ENCODE peak calls at places on chromosomes 16 and 17, in four cellular contexts. H is mucosa of descending colon, G is heart right ventricle, C is tibial nerve. Y is an unnamed sample.

GRCh38 chr16:56356276-56357241 is 68.8 kb downstream of the AMFR start:
- DNase-seq in H (peak; percentile 80), G (peak; percentile 82), C (peak; percentile 67), Y (peak; percentile 37)

GRCh38 chr16:75942351-75942750 is 216.1 kb upstream of the CPHXL start:
- DNase-seq in H (no peak), G (no peak), C (no peak), Y (no peak)

GRCh38 chr16:75660726-75661302 is 13.2 kb downstream of the TERF2IP start:
- DNase-seq in H (no peak), G (no peak), C (no peak), Y (no peak)

GRCh38 chr16:86510465-86511261 is at the start of gene FOXF1:
- DNase-seq in H (no peak), G (peak; percentile 35), C (no peak), Y (no peak)

GRCh38 chr17:72687941-72688340 is 404.5 kb downstream of the SLC39A11 start:
- DNase-seq in H (no peak), G (no peak), C (no peak), Y (no peak)

GRCh38 chr17:57957120-57957850 is 2.1 kb upstream of the CUEDC1 start:
- DNase-seq in H (no peak), G (no peak), C (no peak), Y (no peak)

GRCh38 chr17:68705331-68706166 is 104.4 kb upstream of the FAM20A start:
- DNase-seq in H (no peak), G (no peak), C (no peak), Y (peak; percentile 94)

GRCh38 chr17:72535779-72536178 is 415.0 kb downstream of the SOX9 start:
- DNase-seq in H (no peak), G (no peak), C (no peak), Y (no peak)

GRCh38 chr17:47716381-47716780 is 16.7 kb upstream of the TBX21 start:
- DNase-seq in H (no peak), G (no peak), C (no peak), Y (no peak)

GRCh38 chr17:47718634-47719405 is 14.2 kb upstream of the TBX21 start:
- DNase-seq in H (no peak), G (no peak), C (no peak), Y (no peak)

GRCh38 chr17:47715669-47716325 is 17.2 kb upstream of the TBX21 start:
- DNase-seq in H (no peak), G (no peak), C (no peak), Y (no peak)

GRCh38 chr17:47717845-47718621 is 15.0 kb upstream of the TBX21 start:
- DNase-seq in H (no peak), G (no peak), C (no peak), Y (no peak)

GRCh38 chr17:47717261-47717697 is 15.8 kb upstream of the TBX21 start:
- DNase-seq in H (no peak), G (no peak), C (no peak), Y (no peak)
- TF ChIP-seq CTCF in H (no peak), G (peak; percentile 32), C (no peak), Y (peak; percentile 34)

GRCh38 chr17:1107777-1108559 is 71.8 kb downstream of the ABR start:
- DNase-seq in H (peak; percentile 77), G (peak; percentile 62), C (no peak), Y (no peak)

GRCh38 chr17:1109606-1110523 is 69.9 kb downstream of the ABR start:
- DNase-seq in H (peak; percentile 91), G (peak; percentile 70), C (no peak), Y (no peak)

GRCh38 chr17:1108560-1108809 is 71.3 kb downstream of the ABR start:
- DNase-seq in H (no peak), G (no peak), C (no peak), Y (no peak)

GRCh38 chr17:1108810-1109605 is 70.8 kb downstream of the ABR start:
- DNase-seq in H (peak; percentile 80), G (peak; percentile 80), C (no peak), Y (no peak)

GRCh38 chr17:1107083-1107776 is 72.6 kb downstream of the ABR start:
- DNase-seq in H (no peak), G (no peak), C (no peak), Y (no peak)
- H3K4me3 ChIP-seq in H (no peak overlapping the region), G (peak overlapping the region; percentile 81), C (no peak overlapping the region), Y (peak overlapping the region; percentile 60)

DNA sequence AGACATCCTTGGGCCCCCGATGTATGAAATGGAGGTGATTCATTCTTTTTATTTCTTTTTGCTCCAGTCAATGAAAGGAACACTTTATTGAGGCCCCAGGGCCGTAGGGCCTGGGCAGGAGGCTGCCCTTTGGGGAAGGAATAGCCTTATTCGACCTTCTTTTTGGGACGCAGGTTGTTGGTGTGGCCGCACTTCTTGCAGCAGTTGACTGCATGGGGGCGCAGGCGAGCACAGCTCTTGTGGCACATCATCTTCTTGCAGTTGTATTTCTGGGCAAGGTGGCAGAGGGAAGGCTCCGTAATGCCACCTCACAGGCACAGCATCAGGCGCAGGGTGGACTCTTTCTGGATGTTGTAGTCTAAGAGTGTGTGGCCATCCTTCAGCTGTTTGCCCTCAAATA is 50.9 kb downstream of the SIAH1 start:
- DNase-seq in H (no peak), G (no peak), C (no peak), Y (no peak)
- TF ChIP-seq CTCF in H (no peak), G (no peak), C (no peak), Y (no peak)

DNA sequence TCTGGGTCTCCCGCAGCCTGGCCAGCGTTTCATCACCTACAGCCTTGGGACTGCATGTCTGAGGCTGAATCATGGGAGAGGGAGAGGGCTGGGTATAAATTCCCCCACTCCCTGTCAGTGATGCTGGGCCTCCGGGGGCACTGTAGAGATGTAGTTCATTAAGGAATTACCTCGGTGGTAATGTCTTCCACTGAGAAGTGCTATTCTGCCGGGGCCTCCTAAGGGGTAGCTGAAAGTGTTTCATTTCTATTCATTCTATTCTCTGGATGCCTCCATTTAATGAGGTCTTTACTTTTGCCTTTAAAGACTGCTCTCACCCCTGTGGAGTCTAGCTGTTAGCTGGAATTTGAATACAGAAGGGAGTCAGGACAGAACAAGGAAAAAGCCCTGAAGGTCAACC is 116.4 kb upstream of the HS3ST4 start:
- DNase-seq in H (no peak), G (no peak), C (no peak), Y (no peak)
- H3K4me3 ChIP-seq in H (no peak overlapping the region), G (no peak overlapping the region), C (no peak overlapping the region), Y (no peak overlapping the region)

Y was measured in AG09309.